ENCODE peak calls at places on chromosomes 3 and 15, in six cellular contexts. One of them, this sample, is unnamed.

GRCh38 chr3:52874869-52875588 is 22.3 kb downstream of the STIMATE start:
- ATAC-seq in A549: no peak
- ATAC-seq in K562: peak; percentile 51
- ATAC-seq in HepG2: no peak
- ATAC-seq in upper lobe of left lung: no peak
- ATAC-seq in GM12878: peak; percentile 31
- ATAC-seq in this sample: no peak

GRCh38 chr3:136044980-136045745 is 79.6 kb downstream of the PPP2R3A start:
- ATAC-seq in A549: no peak
- ATAC-seq in K562: no peak
- ATAC-seq in HepG2: peak; percentile 23
- ATAC-seq in upper lobe of left lung: no peak
- ATAC-seq in GM12878: no peak
- ATAC-seq in this sample: no peak

GRCh38 chr3:43177092-43177491 is 71.2 kb upstream of the POMGNT2 start:
- ATAC-seq in A549: no peak
- ATAC-seq in K562: no peak
- ATAC-seq in HepG2: no peak
- ATAC-seq in upper lobe of left lung: no peak
- ATAC-seq in GM12878: no peak
- ATAC-seq in this sample: no peak

GRCh38 chr15:65217526-65218482 is 6.5 kb upstream of the CILP start:
- ATAC-seq in A549: peak; percentile 27
- ATAC-seq in K562: peak; percentile 87
- ATAC-seq in HepG2: no peak
- ATAC-seq in upper lobe of left lung: no peak
- ATAC-seq in GM12878: no peak
- ATAC-seq in this sample: no peak

GRCh38 chr3:13582366-13583250 is 33.7 kb downstream of the FBLN2 start:
- ATAC-seq in A549: no peak
- ATAC-seq in K562: no peak
- ATAC-seq in HepG2: no peak
- ATAC-seq in upper lobe of left lung: no peak
- ATAC-seq in GM12878: no peak
- ATAC-seq in this sample: no peak

GRCh38 chr3:126103121-126104027 is 19.4 kb upstream of the SLC41A3 start:
- ATAC-seq in A549: peak; percentile 40
- ATAC-seq in K562: peak; percentile 80
- ATAC-seq in HepG2: peak; percentile 34
- ATAC-seq in upper lobe of left lung: no peak
- ATAC-seq in GM12878: peak; percentile 49
- ATAC-seq in this sample: no peak

GRCh38 chr15:40722934-40723333 is 28.0 kb downstream of the RAD51 start:
- ATAC-seq in A549: no peak
- ATAC-seq in K562: no peak
- ATAC-seq in HepG2: no peak
- ATAC-seq in upper lobe of left lung: no peak
- ATAC-seq in GM12878: no peak
- ATAC-seq in this sample: no peak

GRCh38 chr3:185927501-185928200 is 10.2 kb downstream of the TRA2B start:
- ATAC-seq in A549: peak; percentile 15
- ATAC-seq in K562: no peak
- ATAC-seq in HepG2: peak; percentile 49
- ATAC-seq in upper lobe of left lung: no peak
- ATAC-seq in GM12878: peak; percentile 1
- ATAC-seq in this sample: no peak

GRCh38 chr3:69695933-69696332 is 43.3 kb upstream of the MITF start:
- ATAC-seq in A549: no peak
- ATAC-seq in K562: no peak
- ATAC-seq in HepG2: no peak
- ATAC-seq in upper lobe of left lung: no peak
- ATAC-seq in GM12878: no peak
- ATAC-seq in this sample: no peak

GRCh38 chr3:71859128-71859519 is 74.2 kb upstream of the PROK2 start:
- ATAC-seq in A549: peak; percentile 69
- ATAC-seq in K562: peak; percentile 63
- ATAC-seq in HepG2: peak; percentile 61
- ATAC-seq in upper lobe of left lung: peak; percentile 75
- ATAC-seq in GM12878: peak; percentile 71
- ATAC-seq in this sample: no peak

GRCh38 chr15:41647269-41647668 is 12.9 kb upstream of the MGA start:
- ATAC-seq in A549: no peak
- ATAC-seq in K562: no peak
- ATAC-seq in HepG2: no peak
- ATAC-seq in upper lobe of left lung: peak; percentile 36
- ATAC-seq in GM12878: no peak
- ATAC-seq in this sample: no peak

GRCh38 chr15:57914350-57915055 is 151.0 kb downstream of the ALDH1A2 start:
- ATAC-seq in A549: no peak
- ATAC-seq in K562: no peak
- ATAC-seq in HepG2: no peak
- ATAC-seq in upper lobe of left lung: peak; percentile 34
- ATAC-seq in GM12878: no peak
- ATAC-seq in this sample: no peak

GRCh38 chr15:76057332-76058000 is 2.3 kb upstream of the TMEM266 start:
- ATAC-seq in A549: no peak
- ATAC-seq in K562: no peak
- ATAC-seq in HepG2: no peak
- ATAC-seq in upper lobe of left lung: peak; percentile 75
- ATAC-seq in GM12878: peak; percentile 53
- ATAC-seq in this sample: no peak

GRCh38 chr3:115855911-115856310 is 232.6 kb downstream of the GAP43 start:
- ATAC-seq in A549: no peak
- ATAC-seq in K562: no peak
- ATAC-seq in HepG2: no peak
- ATAC-seq in upper lobe of left lung: no peak
- ATAC-seq in GM12878: no peak
- ATAC-seq in this sample: no peak

GRCh38 chr3:54999159-54999558 is 71.3 kb upstream of the LRTM1 start:
- ATAC-seq in A549: peak; percentile 54
- ATAC-seq in K562: peak; percentile 37
- ATAC-seq in HepG2: no peak
- ATAC-seq in upper lobe of left lung: peak; percentile 75
- ATAC-seq in GM12878: no peak
- ATAC-seq in this sample: no peak

GRCh38 chr15:69524850-69525249 is 72.2 kb downstream of the RPLP1 start:
- ATAC-seq in A549: no peak
- ATAC-seq in K562: no peak
- ATAC-seq in HepG2: no peak
- ATAC-seq in upper lobe of left lung: no peak
- ATAC-seq in GM12878: no peak
- ATAC-seq in this sample: no peak

GRCh38 chr3:107846282-107846852 is 244.5 kb downstream of the CD47 start:
- ATAC-seq in A549: peak; percentile 98
- ATAC-seq in K562: peak; percentile 89
- ATAC-seq in HepG2: peak; percentile 97
- ATAC-seq in upper lobe of left lung: peak; percentile 86
- ATAC-seq in GM12878: peak; percentile 64
- ATAC-seq in this sample: no peak

GRCh38 chr15:52261498-52262242 is 33.9 kb downstream of the MYO5C start:
- ATAC-seq in A549: peak; percentile 80
- ATAC-seq in K562: peak; percentile 69
- ATAC-seq in HepG2: no peak
- ATAC-seq in upper lobe of left lung: peak; percentile 88
- ATAC-seq in GM12878: peak; percentile 100
- ATAC-seq in this sample: peak; percentile 91
- TF ChIP-seq EP300 in A549: no peak
- TF ChIP-seq EP300 in K562: no peak
- TF ChIP-seq EP300 in HepG2: no peak
- TF ChIP-seq EP300 in upper lobe of left lung: no peak
- TF ChIP-seq EP300 in GM12878: peak; percentile 59
- TF ChIP-seq EP300 in this sample: no peak

GRCh38 chr3:152071924-152072323 is 196.8 kb upstream of the MBNL1 start:
- ATAC-seq in A549: peak; percentile 44
- ATAC-seq in K562: peak; percentile 97
- ATAC-seq in HepG2: peak; percentile 77
- ATAC-seq in upper lobe of left lung: peak; percentile 70
- ATAC-seq in GM12878: peak; percentile 96
- ATAC-seq in this sample: no peak

GRCh38 chr3:152079980-152080379 is 188.7 kb upstream of the MBNL1 start:
- ATAC-seq in A549: no peak
- ATAC-seq in K562: no peak
- ATAC-seq in HepG2: no peak
- ATAC-seq in upper lobe of left lung: no peak
- ATAC-seq in GM12878: no peak
- ATAC-seq in this sample: no peak

GRCh38 chr3:152073267-152073666 is 195.5 kb upstream of the MBNL1 start:
- ATAC-seq in A549: no peak
- ATAC-seq in K562: no peak
- ATAC-seq in HepG2: no peak
- ATAC-seq in upper lobe of left lung: no peak
- ATAC-seq in GM12878: no peak
- ATAC-seq in this sample: no peak

GRCh38 chr3:152071315-152071714 is 197.4 kb upstream of the MBNL1 start:
- ATAC-seq in A549: no peak
- ATAC-seq in K562: no peak
- ATAC-seq in HepG2: no peak
- ATAC-seq in upper lobe of left lung: no peak
- ATAC-seq in GM12878: no peak
- ATAC-seq in this sample: no peak

DNA sequence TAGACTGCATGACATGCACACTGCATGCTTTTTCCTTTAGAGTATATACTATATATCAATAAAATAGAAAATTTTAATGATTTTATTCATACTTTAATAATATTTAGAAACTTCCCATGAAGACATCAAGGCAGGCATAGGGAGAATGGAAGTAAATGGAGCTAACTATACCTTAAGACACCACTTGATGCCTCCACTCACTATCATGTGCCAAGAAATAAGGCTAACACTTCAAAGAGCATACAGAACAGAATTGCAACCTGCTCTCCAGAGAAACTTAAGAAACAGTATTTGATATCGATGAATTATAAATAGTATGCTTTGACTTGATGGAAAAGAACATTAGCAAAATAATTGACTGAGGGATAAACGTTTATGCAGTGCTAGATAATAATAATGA is 192.6 kb upstream of the MBNL1 start:
- ATAC-seq in A549: no peak
- ATAC-seq in K562: peak; percentile 55
- ATAC-seq in HepG2: no peak
- ATAC-seq in upper lobe of left lung: no peak
- ATAC-seq in GM12878: peak; percentile 60
- ATAC-seq in this sample: no peak
- TF ChIP-seq EP300 in A549: no peak
- TF ChIP-seq EP300 in K562: no peak
- TF ChIP-seq EP300 in HepG2: no peak
- TF ChIP-seq EP300 in upper lobe of left lung: no peak
- TF ChIP-seq EP300 in GM12878: no peak
- TF ChIP-seq EP300 in this sample: no peak

DNA sequence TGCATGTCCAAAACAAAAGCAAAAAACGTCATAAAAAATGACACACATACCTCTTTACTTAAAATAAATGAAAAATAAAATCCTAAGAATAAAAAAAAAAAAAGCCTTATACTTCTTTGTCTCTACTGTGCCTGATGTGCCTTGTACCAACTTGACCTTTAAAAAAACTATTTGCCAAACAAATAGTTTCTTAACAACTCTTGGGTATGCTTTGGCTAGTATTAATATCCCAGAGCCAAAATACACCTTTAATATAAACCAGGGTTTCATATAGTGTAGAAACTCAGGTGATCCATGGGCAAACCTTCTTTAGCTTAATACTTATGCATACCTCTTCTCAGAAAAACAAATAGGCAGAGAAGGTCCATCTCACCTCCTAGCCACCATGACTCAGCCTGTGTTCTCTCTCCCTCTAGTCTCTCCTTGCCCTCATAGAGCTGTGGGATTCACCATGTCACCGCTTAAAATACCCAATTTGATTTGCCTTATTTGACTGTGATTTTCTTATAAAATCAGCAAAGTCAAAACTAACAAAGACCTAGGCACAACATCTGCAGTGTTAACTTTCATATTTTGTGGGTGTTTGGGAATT is 12.5 kb downstream of the CPOX start:
- ATAC-seq in A549: no peak
- ATAC-seq in K562: no peak
- ATAC-seq in HepG2: no peak
- ATAC-seq in upper lobe of left lung: no peak
- ATAC-seq in GM12878: no peak
- ATAC-seq in this sample: no peak
- TF ChIP-seq EP300 in A549: no peak
- TF ChIP-seq EP300 in K562: no peak
- TF ChIP-seq EP300 in HepG2: no peak
- TF ChIP-seq EP300 in upper lobe of left lung: no peak
- TF ChIP-seq EP300 in GM12878: no peak
- TF ChIP-seq EP300 in this sample: no peak

DNA sequence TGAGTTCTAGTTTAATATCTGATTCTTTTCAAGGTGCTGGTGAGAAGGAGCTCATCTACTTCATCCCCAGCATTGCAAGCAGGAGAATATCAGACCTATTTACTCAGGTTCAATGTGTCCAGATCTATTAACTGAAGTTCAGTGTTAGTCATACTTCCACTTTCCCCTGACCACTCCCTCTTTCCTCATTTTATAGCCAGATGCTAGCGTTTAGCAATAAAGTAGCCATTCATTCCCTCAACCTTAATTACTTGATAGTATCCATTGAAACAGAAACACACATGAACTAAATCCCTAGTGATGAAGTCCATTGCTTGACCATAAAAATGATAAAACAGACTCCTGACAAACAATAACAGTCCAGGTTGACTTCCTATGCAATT is 60.0 kb downstream of the RPL22L1 start:
- ATAC-seq in A549: no peak
- ATAC-seq in K562: no peak
- ATAC-seq in HepG2: no peak
- ATAC-seq in upper lobe of left lung: peak; percentile 19
- ATAC-seq in GM12878: no peak
- ATAC-seq in this sample: no peak
- TF ChIP-seq EP300 in A549: no peak
- TF ChIP-seq EP300 in K562: no peak
- TF ChIP-seq EP300 in HepG2: no peak
- TF ChIP-seq EP300 in upper lobe of left lung: no peak
- TF ChIP-seq EP300 in GM12878: no peak
- TF ChIP-seq EP300 in this sample: no peak

GRCh38 chr3:23094890-23095462 is 108.2 kb upstream of the UBE2E2 start:
- ATAC-seq in A549: peak; percentile 95
- ATAC-seq in K562: no peak
- ATAC-seq in HepG2: no peak
- ATAC-seq in upper lobe of left lung: no peak
- ATAC-seq in GM12878: no peak
- ATAC-seq in this sample: no peak
- TF ChIP-seq EP300 in A549: no peak
- TF ChIP-seq EP300 in K562: no peak
- TF ChIP-seq EP300 in HepG2: no peak
- TF ChIP-seq EP300 in upper lobe of left lung: no peak
- TF ChIP-seq EP300 in GM12878: no peak
- TF ChIP-seq EP300 in this sample: no peak